ENCODE peak calls at places on chromosomes 4 and X, in four cellular contexts. G, X, M and E are unnamed samples.

GRCh38 chr4:154120277-154120676 is 331.4 kb upstream of the SFRP2 start:
- DNase-seq in G (no peak), X (no peak), M (no peak), E (no peak)

GRCh38 chrX:48751343-48751742 is 10.2 kb upstream of the GLOD5 start:
- DNase-seq in G (no peak), X (no peak), M (no peak), E (no peak)

GRCh38 chr4:5967783-5968182 is 50.4 kb downstream of the C4orf50 start:
- DNase-seq in G (no peak), X (no peak), M (no peak), E (no peak)

GRCh38 chr4:44425614-44426208 is 22.9 kb downstream of the KCTD8 start:
- DNase-seq in G (peak; percentile 7), X (no peak), M (no peak), E (no peak)

GRCh38 chr4:111890412-111890811 is 254.8 kb upstream of the FAM241A start:
- DNase-seq in G (no peak), X (no peak), M (no peak), E (no peak)

GRCh38 chr4:174631901-174632758 is 109.8 kb upstream of the HPGD start:
- DNase-seq in G (peak; percentile 58), X (peak; percentile 3), M (peak; percentile 49), E (no peak)

GRCh38 chr4:114654607-114655006 is 56.0 kb downstream of the UGT8 start:
- DNase-seq in G (no peak), X (no peak), M (peak; percentile 2), E (no peak)

GRCh38 chrX:111164728-111165127 is 68.7 kb downstream of the PAK3 start:
- DNase-seq in G (no peak), X (no peak), M (peak; percentile 0), E (no peak)

GRCh38 chr4:24519649-24520048 is 64.7 kb downstream of the DHX15 start:
- DNase-seq in G (peak; percentile 57), X (no peak), M (no peak), E (no peak)

GRCh38 chr4:150896513-150896912 is 118.6 kb downstream of the LRBA start:
- DNase-seq in G (no peak), X (no peak), M (no peak), E (no peak)

GRCh38 chr4:44145868-44146267 is 302.7 kb downstream of the KCTD8 start:
- DNase-seq in G (no peak), X (no peak), M (no peak), E (no peak)

GRCh38 chrX:12469296-12469695 is 321.9 kb upstream of the PRPS2 start:
- DNase-seq in G (no peak), X (no peak), M (no peak), E (no peak)

GRCh38 chr4:72919937-72920336 is 149.6 kb downstream of the COX18 start:
- DNase-seq in G (no peak), X (no peak), M (no peak), E (no peak)

GRCh38 chrX:18898091-18898490 is 85.8 kb downstream of the PHKA2 start:
- DNase-seq in G (no peak), X (no peak), M (no peak), E (no peak)

GRCh38 chr4:124641715-124642380 is 70.7 kb downstream of the ANKRD50 start:
- DNase-seq in G (peak; percentile 97), X (no peak), M (no peak), E (no peak)

GRCh38 chrX:103256651-103257050 is 1.7 kb upstream of the TCEAL8 start:
- DNase-seq in G (no peak), X (no peak), M (no peak), E (no peak)

GRCh38 chr4:62526671-62527070 is 1326.5 kb downstream of the ADGRL3 start:
- DNase-seq in G (no peak), X (no peak), M (no peak), E (no peak)

GRCh38 chrX:153426204-153426603 is 14.9 kb downstream of the ZFP92 start:
- DNase-seq in G (no peak), X (no peak), M (no peak), E (no peak)

GRCh38 chr4:65747386-65747785 is 77.1 kb upstream of the EPHA5 start:
- DNase-seq in G (no peak), X (no peak), M (no peak), E (no peak)

GRCh38 chrX:129039176-129039575 is 484.1 kb downstream of the SMARCA1 start:
- DNase-seq in G (no peak), X (no peak), M (no peak), E (no peak)

GRCh38 chrX:115234220-115234557 is 293 bp upstream of the LRCH2 start:
- DNase-seq in G (no peak), X (no peak), M (no peak), E (no peak)